ENCODE peak calls at places on chromosomes 3 and 15, in six cellular contexts. One of them, this sample, is unnamed.
A peak's percentile ranks its signal among the peaks of the same experiment; 100 is the strongest.

GRCh38 chr3:33130144-33130543 is 16.3 kb downstream of the CRTAP start:
- DNase-seq in A549: no peak
- DNase-seq in CD8-positive, alpha-beta memory T cell: no peak
- DNase-seq in GM12865: no peak
- DNase-seq in astrocyte of the spinal cord: no peak
- DNase-seq in transverse colon: no peak
- DNase-seq in this sample: no peak

GRCh38 chr3:70531063-70531657 is 218.7 kb upstream of the MDFIC2 start:
- DNase-seq in A549: peak; percentile 21
- DNase-seq in CD8-positive, alpha-beta memory T cell: no peak
- DNase-seq in GM12865: peak; percentile 2
- DNase-seq in astrocyte of the spinal cord: peak; percentile 58
- DNase-seq in transverse colon: no peak
- DNase-seq in this sample: peak; percentile 64

GRCh38 chr3:37920156-37920686 is 58.5 kb downstream of the CTDSPL start:
- DNase-seq in A549: no peak
- DNase-seq in CD8-positive, alpha-beta memory T cell: no peak
- DNase-seq in GM12865: no peak
- DNase-seq in astrocyte of the spinal cord: no peak
- DNase-seq in transverse colon: no peak
- DNase-seq in this sample: no peak

GRCh38 chr15:40881351-40881750 is 7.3 kb upstream of the RHOV start:
- DNase-seq in A549: no peak
- DNase-seq in CD8-positive, alpha-beta memory T cell: no peak
- DNase-seq in GM12865: no peak
- DNase-seq in astrocyte of the spinal cord: no peak
- DNase-seq in transverse colon: no peak
- DNase-seq in this sample: no peak

GRCh38 chr3:43024183-43024865 is 45.2 kb downstream of the GASK1A start:
- DNase-seq in A549: no peak
- DNase-seq in CD8-positive, alpha-beta memory T cell: peak; percentile 18
- DNase-seq in GM12865: no peak
- DNase-seq in astrocyte of the spinal cord: no peak
- DNase-seq in transverse colon: no peak
- DNase-seq in this sample: no peak

GRCh38 chr3:168511428-168512014 is 415.8 kb upstream of the GOLIM4 start:
- DNase-seq in A549: no peak
- DNase-seq in CD8-positive, alpha-beta memory T cell: no peak
- DNase-seq in GM12865: peak; percentile 36
- DNase-seq in astrocyte of the spinal cord: peak; percentile 17
- DNase-seq in transverse colon: no peak
- DNase-seq in this sample: peak; percentile 24

GRCh38 chr3:180416111-180416541 is 185.8 kb upstream of the TTC14 start:
- DNase-seq in A549: no peak
- DNase-seq in CD8-positive, alpha-beta memory T cell: no peak
- DNase-seq in GM12865: no peak
- DNase-seq in astrocyte of the spinal cord: peak; percentile 60
- DNase-seq in transverse colon: no peak
- DNase-seq in this sample: no peak

GRCh38 chr3:58962816-58963215 is 87.0 kb downstream of the CFAP20DC start:
- DNase-seq in A549: no peak
- DNase-seq in CD8-positive, alpha-beta memory T cell: no peak
- DNase-seq in GM12865: no peak
- DNase-seq in astrocyte of the spinal cord: peak; percentile 11
- DNase-seq in transverse colon: no peak
- DNase-seq in this sample: peak; percentile 51

GRCh38 chr3:197737319-197737649 is 580 bp upstream of the RUBCN start:
- DNase-seq in A549: no peak
- DNase-seq in CD8-positive, alpha-beta memory T cell: no peak
- DNase-seq in GM12865: no peak
- DNase-seq in astrocyte of the spinal cord: no peak
- DNase-seq in transverse colon: no peak
- DNase-seq in this sample: no peak

GRCh38 chr3:178593786-178594185 is 57.5 kb downstream of the KCNMB2 start:
- DNase-seq in A549: no peak
- DNase-seq in CD8-positive, alpha-beta memory T cell: no peak
- DNase-seq in GM12865: no peak
- DNase-seq in astrocyte of the spinal cord: no peak
- DNase-seq in transverse colon: no peak
- DNase-seq in this sample: no peak

GRCh38 chr3:133825969-133826727 is 20.5 kb downstream of the SRPRB start:
- DNase-seq in A549: no peak
- DNase-seq in CD8-positive, alpha-beta memory T cell: no peak
- DNase-seq in GM12865: no peak
- DNase-seq in astrocyte of the spinal cord: no peak
- DNase-seq in transverse colon: no peak
- DNase-seq in this sample: no peak

GRCh38 chr3:159672728-159673471 is 315.7 kb upstream of the IL12A start:
- DNase-seq in A549: peak; percentile 18
- DNase-seq in CD8-positive, alpha-beta memory T cell: no peak
- DNase-seq in GM12865: peak; percentile 24
- DNase-seq in astrocyte of the spinal cord: peak; percentile 10
- DNase-seq in transverse colon: no peak
- DNase-seq in this sample: no peak

GRCh38 chr15:101320501-101321052 is 25.5 kb upstream of the SNRPA1 start:
- DNase-seq in A549: no peak
- DNase-seq in CD8-positive, alpha-beta memory T cell: peak; percentile 37
- DNase-seq in GM12865: peak; percentile 58
- DNase-seq in astrocyte of the spinal cord: no peak
- DNase-seq in transverse colon: peak; percentile 52
- DNase-seq in this sample: peak; percentile 71

GRCh38 chr3:187252311-187252710 is 39.2 kb downstream of the MASP1 start:
- DNase-seq in A549: no peak
- DNase-seq in CD8-positive, alpha-beta memory T cell: no peak
- DNase-seq in GM12865: no peak
- DNase-seq in astrocyte of the spinal cord: no peak
- DNase-seq in transverse colon: no peak
- DNase-seq in this sample: no peak

GRCh38 chr3:120429921-120430361 is 20.9 kb downstream of the FSTL1 start:
- DNase-seq in A549: no peak
- DNase-seq in CD8-positive, alpha-beta memory T cell: no peak
- DNase-seq in GM12865: no peak
- DNase-seq in astrocyte of the spinal cord: peak; percentile 57
- DNase-seq in transverse colon: no peak
- DNase-seq in this sample: peak; percentile 45

GRCh38 chr3:106533761-106534160 is 664.9 kb upstream of the CBLB start:
- DNase-seq in A549: no peak
- DNase-seq in CD8-positive, alpha-beta memory T cell: no peak
- DNase-seq in GM12865: no peak
- DNase-seq in astrocyte of the spinal cord: no peak
- DNase-seq in transverse colon: no peak
- DNase-seq in this sample: no peak

GRCh38 chr3:146843476-146843875 is 238.3 kb upstream of the PLSCR5 start:
- DNase-seq in A549: no peak
- DNase-seq in CD8-positive, alpha-beta memory T cell: no peak
- DNase-seq in GM12865: no peak
- DNase-seq in astrocyte of the spinal cord: no peak
- DNase-seq in transverse colon: no peak
- DNase-seq in this sample: no peak

GRCh38 chr3:39189648-39190269 is 2.6 kb downstream of the XIRP1 start:
- DNase-seq in A549: peak; percentile 71
- DNase-seq in CD8-positive, alpha-beta memory T cell: peak; percentile 31
- DNase-seq in GM12865: peak; percentile 79
- DNase-seq in astrocyte of the spinal cord: peak; percentile 46
- DNase-seq in transverse colon: peak; percentile 74
- DNase-seq in this sample: peak; percentile 76

GRCh38 chr3:43161684-43162512 is 56.0 kb upstream of the POMGNT2 start:
- DNase-seq in A549: no peak
- DNase-seq in CD8-positive, alpha-beta memory T cell: no peak
- DNase-seq in GM12865: peak; percentile 35
- DNase-seq in astrocyte of the spinal cord: peak; percentile 72
- DNase-seq in transverse colon: no peak
- DNase-seq in this sample: peak; percentile 87

GRCh38 chr3:131221731-131222130 is 159.8 kb upstream of the NUDT16 start:
- DNase-seq in A549: no peak
- DNase-seq in CD8-positive, alpha-beta memory T cell: no peak
- DNase-seq in GM12865: no peak
- DNase-seq in astrocyte of the spinal cord: peak; percentile 92
- DNase-seq in transverse colon: no peak
- DNase-seq in this sample: peak; percentile 67

GRCh38 chr3:18445421-18446066 is 20.4 kb upstream of the SATB1 start:
- DNase-seq in A549: no peak
- DNase-seq in CD8-positive, alpha-beta memory T cell: peak; percentile 55
- DNase-seq in GM12865: no peak
- DNase-seq in astrocyte of the spinal cord: no peak
- DNase-seq in transverse colon: peak; percentile 35
- DNase-seq in this sample: no peak

GRCh38 chr15:40108061-40108854 is 421 bp downstream of the BMF start:
- DNase-seq in A549: peak; percentile 44
- DNase-seq in CD8-positive, alpha-beta memory T cell: no peak
- DNase-seq in GM12865: peak; percentile 25
- DNase-seq in astrocyte of the spinal cord: peak; percentile 37
- DNase-seq in transverse colon: peak; percentile 65
- DNase-seq in this sample: peak; percentile 67

GRCh38 chr15:30885814-30886213 is 17.9 kb upstream of the FAN1 start:
- DNase-seq in A549: no peak
- DNase-seq in CD8-positive, alpha-beta memory T cell: no peak
- DNase-seq in GM12865: peak; percentile 13
- DNase-seq in astrocyte of the spinal cord: peak; percentile 19
- DNase-seq in transverse colon: no peak
- DNase-seq in this sample: peak; percentile 13

GRCh38 chr3:10395671-10396070 is 74.8 kb upstream of the SEC13 start:
- DNase-seq in A549: no peak
- DNase-seq in CD8-positive, alpha-beta memory T cell: peak; percentile 13
- DNase-seq in GM12865: peak; percentile 18
- DNase-seq in astrocyte of the spinal cord: no peak
- DNase-seq in transverse colon: peak; percentile 16
- DNase-seq in this sample: no peak

GRCh38 chr15:44519537-44519936 is 17.4 kb upstream of the EIF3J start:
- DNase-seq in A549: no peak
- DNase-seq in CD8-positive, alpha-beta memory T cell: no peak
- DNase-seq in GM12865: no peak
- DNase-seq in astrocyte of the spinal cord: no peak
- DNase-seq in transverse colon: no peak
- DNase-seq in this sample: no peak

GRCh38 chr3:176078916-176079315 is 1118.4 kb downstream of the TBL1XR1 start:
- DNase-seq in A549: no peak
- DNase-seq in CD8-positive, alpha-beta memory T cell: no peak
- DNase-seq in GM12865: no peak
- DNase-seq in astrocyte of the spinal cord: no peak
- DNase-seq in transverse colon: no peak
- DNase-seq in this sample: no peak

GRCh38 chr3:56672-57071 is 139.9 kb upstream of the CHL1 start:
- DNase-seq in A549: no peak
- DNase-seq in CD8-positive, alpha-beta memory T cell: no peak
- DNase-seq in GM12865: no peak
- DNase-seq in astrocyte of the spinal cord: no peak
- DNase-seq in transverse colon: no peak
- DNase-seq in this sample: no peak

GRCh38 chr3:86774082-86774691 is 216.8 kb downstream of the VGLL3 start:
- DNase-seq in A549: peak; percentile 3
- DNase-seq in CD8-positive, alpha-beta memory T cell: no peak
- DNase-seq in GM12865: peak; percentile 14
- DNase-seq in astrocyte of the spinal cord: peak; percentile 60
- DNase-seq in transverse colon: no peak
- DNase-seq in this sample: peak; percentile 63

DNA sequence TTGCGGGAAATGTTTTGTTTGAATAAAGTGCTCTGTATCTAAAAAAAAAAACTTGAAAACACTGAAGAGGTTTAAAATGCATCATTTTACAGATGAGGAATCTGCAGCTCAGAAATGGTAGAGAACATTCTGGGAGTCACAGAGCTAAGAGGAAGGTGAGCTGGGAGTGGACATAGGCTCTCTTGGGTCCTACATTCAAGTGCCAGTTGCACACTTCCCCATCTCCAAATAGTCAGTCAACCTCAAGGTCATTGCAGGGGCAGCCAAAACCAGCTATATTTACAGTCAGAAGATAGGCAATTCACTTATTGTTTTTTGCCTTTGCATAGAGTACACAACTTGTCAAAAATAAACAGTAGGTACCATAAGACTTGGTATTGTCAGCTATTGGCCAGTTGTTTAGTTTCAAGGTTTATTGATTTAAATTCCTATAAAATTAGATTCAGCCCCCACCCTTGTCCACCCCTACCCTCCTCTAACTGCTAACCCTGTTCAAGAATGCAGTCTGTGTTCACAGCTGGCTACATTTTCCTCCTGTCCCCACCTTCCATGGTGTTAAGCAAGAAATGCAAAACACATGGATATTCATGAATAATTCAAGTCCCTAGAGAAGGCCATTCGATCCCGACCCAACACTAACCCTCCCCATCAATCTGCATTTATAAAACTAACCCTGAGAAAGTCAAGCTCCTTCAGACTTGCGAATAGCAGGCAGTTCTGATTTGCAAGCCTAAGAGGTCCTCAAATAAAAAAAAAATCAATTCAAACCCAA is 567.0 kb upstream of the MCTP2 start:
- DNase-seq in A549: no peak
- DNase-seq in CD8-positive, alpha-beta memory T cell: no peak
- DNase-seq in GM12865: no peak
- DNase-seq in astrocyte of the spinal cord: no peak
- DNase-seq in transverse colon: no peak
- DNase-seq in this sample: no peak
- H3K4me3 ChIP-seq in A549: no peak overlapping the region
- H3K4me3 ChIP-seq in CD8-positive, alpha-beta memory T cell: no peak overlapping the region
- H3K4me3 ChIP-seq in GM12865: no peak overlapping the region
- H3K4me3 ChIP-seq in astrocyte of the spinal cord: no peak overlapping the region
- H3K4me3 ChIP-seq in transverse colon: no peak overlapping the region
- H3K4me3 ChIP-seq in this sample: no peak overlapping the region

GRCh38 chr3:182978387-182978786 is 2.0 kb downstream of the DCUN1D1 start:
- DNase-seq in A549: no peak
- DNase-seq in CD8-positive, alpha-beta memory T cell: no peak
- DNase-seq in GM12865: no peak
- DNase-seq in astrocyte of the spinal cord: no peak
- DNase-seq in transverse colon: no peak
- DNase-seq in this sample: no peak
- H3K4me3 ChIP-seq in A549: peak overlapping the region; percentile 99
- H3K4me3 ChIP-seq in CD8-positive, alpha-beta memory T cell: peak overlapping the region; percentile 14
- H3K4me3 ChIP-seq in GM12865: peak overlapping the region; percentile 98
- H3K4me3 ChIP-seq in astrocyte of the spinal cord: no peak overlapping the region
- H3K4me3 ChIP-seq in transverse colon: no peak overlapping the region
- H3K4me3 ChIP-seq in this sample: no peak overlapping the region

GRCh38 chr15:64521726-64522164 is 61.4 kb downstream of the ZNF609 start:
- DNase-seq in A549: peak; percentile 30
- DNase-seq in CD8-positive, alpha-beta memory T cell: no peak
- DNase-seq in GM12865: no peak
- DNase-seq in astrocyte of the spinal cord: peak; percentile 18
- DNase-seq in transverse colon: no peak
- DNase-seq in this sample: peak; percentile 60
- H3K4me3 ChIP-seq in A549: no peak overlapping the region
- H3K4me3 ChIP-seq in CD8-positive, alpha-beta memory T cell: no peak overlapping the region
- H3K4me3 ChIP-seq in GM12865: no peak overlapping the region
- H3K4me3 ChIP-seq in astrocyte of the spinal cord: no peak overlapping the region
- H3K4me3 ChIP-seq in transverse colon: no peak overlapping the region
- H3K4me3 ChIP-seq in this sample: no peak overlapping the region

GRCh38 chr15:26323564-26323963 is 449.3 kb downstream of the GABRB3 start:
- DNase-seq in A549: no peak
- DNase-seq in CD8-positive, alpha-beta memory T cell: no peak
- DNase-seq in GM12865: no peak
- DNase-seq in astrocyte of the spinal cord: no peak
- DNase-seq in transverse colon: no peak
- DNase-seq in this sample: no peak

DNA sequence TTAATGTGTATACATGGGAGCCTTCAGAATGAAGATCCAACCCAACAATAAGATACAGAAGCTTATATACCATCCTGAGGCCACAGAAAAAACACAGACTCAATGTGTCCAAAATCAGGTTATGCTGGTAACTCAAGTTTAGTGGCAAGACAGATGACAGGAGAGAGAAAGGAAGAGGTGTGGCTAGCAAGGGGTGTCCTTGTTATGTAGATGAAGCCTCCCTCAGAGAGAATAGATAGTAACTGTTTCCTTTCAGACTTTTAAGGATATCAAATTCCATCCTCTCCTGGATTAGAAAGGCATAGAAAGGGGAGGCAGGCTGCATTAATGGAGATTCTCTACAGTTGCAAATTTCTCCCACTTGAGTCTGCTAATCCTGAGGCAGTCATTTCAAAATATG is 447.4 kb downstream of the GABRB3 start:
- DNase-seq in A549: no peak
- DNase-seq in CD8-positive, alpha-beta memory T cell: no peak
- DNase-seq in GM12865: no peak
- DNase-seq in astrocyte of the spinal cord: no peak
- DNase-seq in transverse colon: no peak
- DNase-seq in this sample: no peak
- H3K4me3 ChIP-seq in A549: no peak overlapping the region
- H3K4me3 ChIP-seq in CD8-positive, alpha-beta memory T cell: no peak overlapping the region
- H3K4me3 ChIP-seq in GM12865: no peak overlapping the region
- H3K4me3 ChIP-seq in astrocyte of the spinal cord: no peak overlapping the region
- H3K4me3 ChIP-seq in transverse colon: no peak overlapping the region
- H3K4me3 ChIP-seq in this sample: no peak overlapping the region